ENCODE peak calls at places on chromosomes 11 and 22, in five cellular contexts. U, S, Z, L and R are unnamed samples.
A peak's percentile ranks its signal among the peaks of the same experiment; 100 is the strongest.

GRCh38 chr11:117840881-117841581 is 16.5 kb upstream of the FXYD2 start:
- DNase-seq in U (no peak), S (peak; percentile 43), Z (no peak), L (no peak), R (no peak)

GRCh38 chr11:107957109-107957588 is 28.9 kb downstream of the RAB39A start:
- DNase-seq in U (no peak), S (no peak), Z (no peak), L (no peak), R (peak; percentile 5)

GRCh38 chr22:32864041-32864440 is 62.5 kb downstream of the TIMP3 start:
- DNase-seq in U (no peak), S (no peak), Z (no peak), L (no peak), R (no peak)

GRCh38 chr11:100932474-100933100 is 197.0 kb downstream of the PGR start:
- DNase-seq in U (no peak), S (no peak), Z (no peak), L (peak; percentile 56), R (peak; percentile 40)

GRCh38 chr11:15761235-15761634 is 595.1 kb downstream of the SOX6 start:
- DNase-seq in U (no peak), S (no peak), Z (no peak), L (no peak), R (no peak)

GRCh38 chr11:69979632-69980031 is 98.5 kb upstream of the ANO1 start:
- DNase-seq in U (no peak), S (peak; percentile 43), Z (no peak), L (no peak), R (no peak)

GRCh38 chr11:440065-441042 is 1.5 kb downstream of the ANO9 start:
- DNase-seq in U (no peak), S (peak; percentile 64), Z (no peak), L (no peak), R (no peak)

GRCh38 chr22:43541022-43541421 is 129.2 kb downstream of the MPPED1 start:
- DNase-seq in U (no peak), S (no peak), Z (no peak), L (no peak), R (no peak)

GRCh38 chr22:50199836-50200332 is 927 bp upstream of the SELENOO start:
- DNase-seq in U (peak; percentile 35), S (no peak), Z (no peak), L (no peak), R (no peak)

GRCh38 chr11:130315354-130315970 is 745 bp upstream of the ZBTB44 start:
- DNase-seq in U (peak; percentile 11), S (peak; percentile 82), Z (no peak), L (no peak), R (no peak)

GRCh38 chr22:30425327-30425615 is 297 bp upstream of the MTFP1 start:
- DNase-seq in U (no peak), S (peak; percentile 61), Z (no peak), L (no peak), R (no peak)

GRCh38 chr22:30423959-30424380 is 1.6 kb upstream of the MTFP1 start:
- DNase-seq in U (peak; percentile 100), S (peak; percentile 100), Z (peak; percentile 99), L (peak; percentile 100), R (peak; percentile 99)

GRCh38 chr22:30423296-30423958 is 2.1 kb upstream of the MTFP1 start:
- DNase-seq in U (peak; percentile 70), S (peak; percentile 93), Z (no peak), L (no peak), R (no peak)

GRCh38 chr22:30425616-30426394 is at the start of gene MTFP1:
- DNase-seq in U (peak; percentile 72), S (peak; percentile 89), Z (no peak), L (peak; percentile 65), R (peak; percentile 27)

DNA sequence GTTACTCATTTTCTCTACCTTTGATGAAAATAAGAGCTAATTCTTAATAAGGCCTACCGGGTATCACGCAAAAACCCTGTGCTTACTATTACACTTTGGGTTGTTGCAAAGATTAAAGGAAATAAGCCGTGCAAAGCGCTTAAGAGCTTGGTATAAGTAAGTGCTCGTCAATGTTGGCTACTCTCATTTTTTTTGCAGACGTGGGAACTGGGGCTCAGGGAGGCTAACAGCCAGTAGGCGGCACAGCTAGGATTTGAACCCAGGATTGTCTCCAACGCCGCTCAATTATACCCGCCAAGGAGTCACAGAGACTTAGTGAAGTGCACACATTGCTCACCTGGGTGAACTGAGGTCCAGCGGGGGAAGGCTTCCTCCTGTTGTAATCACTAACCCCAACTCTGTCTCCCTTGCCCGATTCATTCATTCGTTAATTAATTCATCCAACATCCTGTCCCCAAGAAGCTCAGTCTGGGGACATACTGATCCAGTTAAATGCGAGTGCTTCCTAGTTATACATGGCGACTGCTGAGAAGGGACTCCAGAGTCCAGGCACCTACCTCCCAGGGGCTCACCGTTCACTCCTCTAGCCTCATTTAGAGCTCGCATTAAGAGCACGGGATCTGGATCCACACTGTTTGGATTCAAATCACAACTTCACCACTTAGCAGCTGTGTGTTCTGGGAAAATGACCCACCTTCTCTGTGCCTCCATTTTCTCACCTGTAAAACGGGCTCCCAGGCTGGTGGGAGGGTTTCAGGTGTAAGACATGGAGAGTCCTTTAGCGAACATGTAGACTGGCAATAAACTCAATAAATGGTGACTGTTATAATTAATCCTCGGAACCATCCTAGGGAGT is 869 bp upstream of the MTFP1 start:
- DNase-seq in U (peak; percentile 25), S (peak; percentile 60), Z (no peak), L (no peak), R (peak; percentile 24)
- TF ChIP-seq CTCF in U (no peak), S (no peak), Z (no peak), L (no peak), R (peak; percentile 45)

DNA sequence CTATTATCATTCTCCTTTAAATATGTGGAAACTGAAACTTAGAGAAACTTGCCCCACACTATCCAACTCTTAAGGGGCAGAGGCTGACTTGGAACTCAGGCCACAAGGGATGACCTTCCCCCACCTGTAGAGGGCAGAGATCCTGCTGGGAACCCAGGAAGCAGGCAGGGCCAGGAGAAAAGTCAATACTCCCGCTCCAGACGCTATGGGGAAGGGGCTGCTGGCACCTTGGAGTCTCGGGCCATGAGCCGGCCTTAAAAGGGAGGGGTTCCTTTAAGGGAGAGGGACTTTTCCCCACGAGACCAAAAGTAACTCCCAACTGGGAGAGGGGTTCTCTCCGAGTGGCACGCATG is 620 bp upstream of the ANO5 start:
- DNase-seq in U (no peak), S (no peak), Z (no peak), L (no peak), R (no peak)
- TF ChIP-seq CTCF in U (no peak), S (no peak), Z (no peak), L (no peak), R (no peak)

GRCh38 chr11:61675826-61676225 is 4.4 kb upstream of the DAGLA start:
- DNase-seq in U (no peak), S (no peak), Z (no peak), L (no peak), R (no peak)

GRCh38 chr11:61669417-61669816 is 10.8 kb upstream of the DAGLA start:
- DNase-seq in U (no peak), S (no peak), Z (no peak), L (no peak), R (no peak)

GRCh38 chr11:61670626-61671025 is 9.6 kb upstream of the DAGLA start:
- DNase-seq in U (no peak), S (no peak), Z (no peak), L (no peak), R (no peak)

GRCh38 chr11:61667684-61668320 is 12.4 kb upstream of the DAGLA start:
- DNase-seq in U (no peak), S (no peak), Z (no peak), L (no peak), R (no peak)

GRCh38 chr11:61671527-61671926 is 8.7 kb upstream of the DAGLA start:
- DNase-seq in U (no peak), S (no peak), Z (no peak), L (no peak), R (no peak)
- TF ChIP-seq CTCF in U (peak; percentile 29), S (no peak), Z (peak; percentile 39), L (peak; percentile 44), R (peak; percentile 50)

GRCh38 chr11:4826425-4826824 is 5.3 kb downstream of the OR51F2 start:
- DNase-seq in U (no peak), S (no peak), Z (no peak), L (peak; percentile 18), R (no peak)
- TF ChIP-seq CTCF in U (peak; percentile 22), S (peak; percentile 9), Z (peak; percentile 66), L (peak; percentile 28), R (no peak)

DNA sequence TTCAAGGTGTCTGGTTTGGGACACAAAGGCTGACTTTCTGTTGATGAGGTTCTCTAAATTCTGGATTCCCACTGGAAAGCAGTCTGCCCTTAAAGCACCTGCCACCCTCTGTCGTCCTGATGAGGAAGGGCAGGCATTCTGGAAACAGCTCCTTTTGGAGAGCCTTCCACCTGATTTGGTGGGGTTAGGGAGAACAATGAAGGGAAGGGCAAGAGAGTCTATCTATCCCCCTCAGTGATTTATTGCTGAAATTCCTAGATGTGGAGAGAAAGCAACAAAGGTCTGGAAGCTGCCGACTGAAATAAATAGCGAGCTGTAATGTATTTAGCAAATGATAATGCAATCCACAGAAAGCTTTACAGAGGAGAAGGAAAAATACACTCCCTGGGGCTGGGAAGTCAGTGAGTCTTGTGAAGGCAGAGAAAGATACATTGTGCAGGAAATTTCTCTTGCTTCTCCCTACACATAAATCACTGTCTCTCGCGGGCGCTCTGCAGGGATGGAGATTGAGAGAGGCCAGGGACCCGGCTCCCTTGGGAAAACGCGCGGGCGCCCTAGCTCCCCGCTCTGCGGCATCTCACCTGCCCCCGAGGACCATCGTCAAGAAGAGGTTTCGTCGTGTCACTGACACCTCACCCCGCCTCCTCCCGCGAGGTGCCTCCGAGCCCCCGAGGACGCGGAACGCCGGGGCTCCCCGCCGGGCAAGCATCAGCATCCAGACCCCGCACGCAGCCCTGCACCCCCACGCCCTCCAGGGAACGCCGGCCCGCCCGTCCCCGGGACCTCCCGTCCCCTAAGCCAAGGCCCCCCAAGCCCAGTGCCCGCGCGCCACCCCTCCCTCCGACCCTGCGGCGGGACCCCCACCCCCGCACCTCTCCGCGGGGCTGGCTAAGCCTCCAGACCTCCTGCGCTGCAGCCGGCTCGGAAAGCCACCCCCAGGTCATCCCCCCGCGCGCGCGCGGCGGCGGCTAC is 673 bp downstream of the CDON start:
- DNase-seq in U (no peak), S (peak; percentile 84), Z (no peak), L (peak; percentile 12), R (no peak)
- TF ChIP-seq CTCF in U (no peak), S (peak; percentile 44), Z (peak; percentile 44), L (peak; percentile 47), R (peak; percentile 52)